ENCODE peak calls at places on chromosome X, in four cellular contexts. One of them, this sample, is unnamed.

GRCh38 chrX:20742106-20742505 is 475.4 kb upstream of the RPS6KA3 start:
- DNase-seq in SK-N-SH: peak
- DNase-seq in H1: no peak
- DNase-seq in GM12878: no peak
- DNase-seq in this sample: no peak

GRCh38 chrX:49042581-49043219 is 457 bp downstream of the TFE3 start:
- DNase-seq in SK-N-SH: no peak
- DNase-seq in H1: no peak
- DNase-seq in GM12878: no peak
- DNase-seq in this sample: no peak

GRCh38 chrX:109487640-109488039 is 5.8 kb upstream of the GUCY2F start:
- DNase-seq in SK-N-SH: no peak
- DNase-seq in H1: no peak
- DNase-seq in GM12878: no peak
- DNase-seq in this sample: no peak

GRCh38 chrX:47941423-47941822 is 62.4 kb downstream of the ZNF182 start:
- DNase-seq in SK-N-SH: no peak
- DNase-seq in H1: no peak
- DNase-seq in GM12878: no peak
- DNase-seq in this sample: no peak

GRCh38 chrX:29662101-29662500 is 553.3 kb upstream of the MAGEB2 start:
- DNase-seq in SK-N-SH: no peak
- DNase-seq in H1: no peak
- DNase-seq in GM12878: no peak
- DNase-seq in this sample: no peak

GRCh38 chrX:65493431-65493830 is 41.2 kb downstream of the LAS1L start:
- DNase-seq in SK-N-SH: no peak
- DNase-seq in H1: no peak
- DNase-seq in GM12878: no peak
- DNase-seq in this sample: no peak

GRCh38 chrX:134524181-134524580 is 64.2 kb downstream of the HPRT1 start:
- DNase-seq in SK-N-SH: no peak
- DNase-seq in H1: no peak
- DNase-seq in GM12878: no peak
- DNase-seq in this sample: no peak

GRCh38 chrX:18151661-18152060 is 69.0 kb downstream of the BEND2 start:
- DNase-seq in SK-N-SH: no peak
- DNase-seq in H1: no peak
- DNase-seq in GM12878: no peak
- DNase-seq in this sample: no peak

GRCh38 chrX:31423575-31424284 is 351.9 kb upstream of the FTHL17 start:
- DNase-seq in SK-N-SH: peak
- DNase-seq in H1: peak
- DNase-seq in GM12878: no peak
- DNase-seq in this sample: peak

GRCh38 chrX:110748256-110748811 is 47.3 kb downstream of the CHRDL1 start:
- DNase-seq in SK-N-SH: no peak
- DNase-seq in H1: no peak
- DNase-seq in GM12878: no peak
- DNase-seq in this sample: no peak

GRCh38 chrX:38664285-38664684 is 102.9 kb downstream of the TSPAN7 start:
- DNase-seq in SK-N-SH: peak
- DNase-seq in H1: no peak
- DNase-seq in GM12878: no peak
- DNase-seq in this sample: no peak

GRCh38 chrX:30312858-30313257 is 3.7 kb upstream of the NR0B1 start:
- DNase-seq in SK-N-SH: no peak
- DNase-seq in H1: no peak
- DNase-seq in GM12878: no peak
- DNase-seq in this sample: no peak

GRCh38 chrX:72314881-72315280 is 9.2 kb upstream of the CITED1 start:
- DNase-seq in SK-N-SH: no peak
- DNase-seq in H1: no peak
- DNase-seq in GM12878: no peak
- DNase-seq in this sample: no peak

GRCh38 chrX:100194073-100194775 is 215.8 kb downstream of the PCDH19 start:
- DNase-seq in SK-N-SH: no peak
- DNase-seq in H1: no peak
- DNase-seq in GM12878: no peak
- DNase-seq in this sample: no peak

GRCh38 chrX:68685722-68686683 is 38.5 kb downstream of the STARD8 start:
- DNase-seq in SK-N-SH: peak
- DNase-seq in H1: peak
- DNase-seq in GM12878: no peak
- DNase-seq in this sample: no peak

GRCh38 chrX:154114652-154115051 is 17.1 kb upstream of the MECP2 start:
- DNase-seq in SK-N-SH: no peak
- DNase-seq in H1: no peak
- DNase-seq in GM12878: no peak
- DNase-seq in this sample: no peak

GRCh38 chrX:74015379-74016019 is 288.5 kb upstream of the ZCCHC13 start:
- DNase-seq in SK-N-SH: peak
- DNase-seq in H1: peak
- DNase-seq in GM12878: peak
- DNase-seq in this sample: peak

GRCh38 chrX:151000901-151001301 is 17.8 kb downstream of the HMGB3 start:
- DNase-seq in SK-N-SH: no peak
- DNase-seq in H1: no peak
- DNase-seq in GM12878: no peak
- DNase-seq in this sample: no peak

GRCh38 chrX:78321809-78322208 is 5.6 kb downstream of the CYSLTR1 start:
- DNase-seq in SK-N-SH: no peak
- DNase-seq in H1: no peak
- DNase-seq in GM12878: no peak
- DNase-seq in this sample: peak
- TF ChIP-seq POLR2AphosphoS5 in SK-N-SH: no peak
- TF ChIP-seq POLR2AphosphoS5 in H1: no peak
- TF ChIP-seq POLR2AphosphoS5 in GM12878: no peak
- TF ChIP-seq POLR2AphosphoS5 in this sample: no peak

GRCh38 chrX:7904557-7904956 is 22.7 kb downstream of the PNPLA4 start:
- DNase-seq in SK-N-SH: no peak
- DNase-seq in H1: no peak
- DNase-seq in GM12878: no peak
- DNase-seq in this sample: no peak
- TF ChIP-seq TAF1 in SK-N-SH: no peak
- TF ChIP-seq TAF1 in H1: no peak
- TF ChIP-seq TAF1 in GM12878: no peak
- TF ChIP-seq TAF1 in this sample: no peak

GRCh38 chrX:10157032-10157341 is 212 bp downstream of the CLCN4 start:
- DNase-seq in SK-N-SH: no peak
- DNase-seq in H1: no peak
- DNase-seq in GM12878: no peak
- DNase-seq in this sample: no peak

GRCh38 chrX:10157545-10157944 is 770 bp downstream of the CLCN4 start:
- DNase-seq in SK-N-SH: no peak
- DNase-seq in H1: no peak
- DNase-seq in GM12878: no peak
- DNase-seq in this sample: no peak

GRCh38 chrX:10155137-10155536 is 1.6 kb upstream of the CLCN4 start:
- DNase-seq in SK-N-SH: no peak
- DNase-seq in H1: no peak
- DNase-seq in GM12878: no peak
- DNase-seq in this sample: no peak

GRCh38 chrX:10158279-10158939 is 1.6 kb downstream of the CLCN4 start:
- DNase-seq in SK-N-SH: peak
- DNase-seq in H1: peak
- DNase-seq in GM12878: no peak
- DNase-seq in this sample: no peak

DNA sequence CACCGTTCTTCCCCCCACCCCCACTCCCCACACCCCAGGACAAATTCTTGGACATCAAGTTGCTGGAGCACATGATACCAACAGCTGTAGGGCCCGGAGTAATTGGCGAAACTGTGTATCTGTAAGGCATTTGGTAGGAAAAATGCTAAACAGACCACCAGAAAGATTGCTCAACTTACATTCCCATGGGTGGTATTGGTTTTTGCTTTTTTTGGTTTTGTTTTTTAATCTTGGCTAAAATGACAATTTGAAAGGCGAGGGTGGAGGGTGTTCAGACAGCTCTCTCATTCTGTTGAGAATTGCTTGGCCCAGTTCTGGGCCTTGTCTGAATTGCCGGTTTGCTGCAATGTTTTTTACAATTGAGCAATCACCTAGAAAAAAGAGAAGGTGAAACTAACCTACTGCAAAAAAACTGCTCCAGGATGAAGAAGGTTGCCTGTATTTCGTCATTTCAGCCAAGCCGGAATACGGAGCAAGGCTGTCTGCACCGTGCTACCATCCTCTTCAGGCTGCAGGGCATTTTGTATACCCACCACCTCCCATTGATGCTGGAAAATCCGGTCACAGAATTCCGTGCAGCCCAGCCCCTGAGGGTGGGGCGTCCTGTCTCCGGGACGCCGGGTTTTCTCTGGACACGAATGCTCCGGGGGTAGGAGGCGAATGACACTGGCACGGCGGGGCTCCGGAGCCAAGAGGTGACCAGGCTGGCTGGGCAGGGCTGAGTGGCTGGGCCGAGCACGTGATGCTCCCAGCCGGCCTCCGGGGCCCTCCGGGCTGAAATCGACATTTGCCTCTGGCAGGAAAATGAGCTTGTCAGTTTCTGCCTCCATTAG is at the start of gene CLCN4:
- DNase-seq in SK-N-SH: peak
- DNase-seq in H1: peak
- DNase-seq in GM12878: no peak
- DNase-seq in this sample: no peak
- TF ChIP-seq POLR2AphosphoS5 in SK-N-SH: no peak
- TF ChIP-seq POLR2AphosphoS5 in H1: no peak
- TF ChIP-seq POLR2AphosphoS5 in GM12878: no peak
- TF ChIP-seq POLR2AphosphoS5 in this sample: no peak

GRCh38 chrX:40883021-40883619 is 147.8 kb upstream of the MED14 start:
- DNase-seq in SK-N-SH: no peak
- DNase-seq in H1: no peak
- DNase-seq in GM12878: no peak
- DNase-seq in this sample: no peak

GRCh38 chrX:40878821-40879571 is 143.7 kb upstream of the MED14 start:
- DNase-seq in SK-N-SH: no peak
- DNase-seq in H1: no peak
- DNase-seq in GM12878: no peak
- DNase-seq in this sample: no peak

GRCh38 chrX:40880712-40881111 is 145.4 kb upstream of the MED14 start:
- DNase-seq in SK-N-SH: no peak
- DNase-seq in H1: no peak
- DNase-seq in GM12878: no peak
- DNase-seq in this sample: no peak

GRCh38 chrX:40877869-40878268 is 142.5 kb upstream of the MED14 start:
- DNase-seq in SK-N-SH: peak
- DNase-seq in H1: no peak
- DNase-seq in GM12878: no peak
- DNase-seq in this sample: no peak
- TF ChIP-seq TAF1 in SK-N-SH: no peak
- TF ChIP-seq TAF1 in H1: no peak
- TF ChIP-seq TAF1 in GM12878: no peak
- TF ChIP-seq TAF1 in this sample: no peak

GRCh38 chrX:119402588-119402987 is 3.5 kb downstream of the SLC25A43 start:
- DNase-seq in SK-N-SH: no peak
- DNase-seq in H1: no peak
- DNase-seq in GM12878: no peak
- DNase-seq in this sample: no peak

GRCh38 chrX:119399772-119400101 is 601 bp downstream of the SLC25A43 start:
- DNase-seq in SK-N-SH: no peak
- DNase-seq in H1: peak
- DNase-seq in GM12878: no peak
- DNase-seq in this sample: no peak

GRCh38 chrX:119401569-119401968 is 2.4 kb downstream of the SLC25A43 start:
- DNase-seq in SK-N-SH: no peak
- DNase-seq in H1: no peak
- DNase-seq in GM12878: no peak
- DNase-seq in this sample: no peak

GRCh38 chrX:119398587-119398973 is 556 bp upstream of the SLC25A43 start:
- DNase-seq in SK-N-SH: no peak
- DNase-seq in H1: no peak
- DNase-seq in GM12878: no peak
- DNase-seq in this sample: no peak

GRCh38 chrX:119398974-119399771 is at the start of gene SLC25A43:
- DNase-seq in SK-N-SH: peak
- DNase-seq in H1: peak
- DNase-seq in GM12878: no peak
- DNase-seq in this sample: peak
- TF ChIP-seq POLR2AphosphoS5 in SK-N-SH: no peak
- TF ChIP-seq POLR2AphosphoS5 in H1: no peak
- TF ChIP-seq POLR2AphosphoS5 in GM12878: no peak
- TF ChIP-seq POLR2AphosphoS5 in this sample: no peak